ENCODE peak calls at places on chromosomes 16 and 17, in seven cellular contexts. E, Q, A, M, Y, X and H are unnamed samples.

GRCh38 chr17:66347661-66348604 is 45.5 kb downstream of the PRKCA start:
- DNase-seq in Q (no peak), E (no peak), M (no peak), Y (no peak), X (no peak), A (no peak), H (no peak)

GRCh38 chr17:27293359-27293897 is 486 bp upstream of the WSB1 start:
- DNase-seq in E (peak), Q (no peak), Y (no peak), M (peak), A (no peak), X (no peak), H (no peak)

GRCh38 chr16:3065069-3065741 is at the start of gene IL32:
- DNase-seq in E (peak), Y (no peak), X (no peak), A (no peak), Q (no peak), M (peak), H (peak)

GRCh38 chr17:21370430-21370829 is 5.7 kb upstream of the KCNJ12 start:
- DNase-seq in E (no peak), Q (no peak), M (no peak), Y (no peak), A (no peak), X (peak), H (no peak)

GRCh38 chr16:83269541-83269940 is 538.2 kb upstream of the HSBP1 start:
- DNase-seq in Y (no peak), X (no peak), Q (no peak), A (no peak), E (no peak), M (no peak), H (no peak)

GRCh38 chr17:52828621-52829020 is 670.1 kb upstream of the CA10 start:
- DNase-seq in M (no peak), Y (peak), Q (no peak), X (no peak), A (no peak), E (no peak), H (no peak)

GRCh38 chr16:555528-556478 is 4.4 kb upstream of the PRR35 start:
- DNase-seq in Y (no peak), X (no peak), M (no peak), Q (no peak), E (no peak), A (no peak), H (no peak)

GRCh38 chr17:68355093-68355492 is 63.8 kb downstream of the ARSG start:
- DNase-seq in X (no peak), A (no peak), M (no peak), Y (no peak), Q (no peak), E (no peak), H (no peak)

GRCh38 chr16:71916397-71916920 is 21.1 kb downstream of the IST1 start:
- DNase-seq in X (no peak), M (no peak), A (no peak), E (no peak), Y (no peak), Q (no peak), H (no peak)

GRCh38 chr17:75003070-75003956 is 9.2 kb upstream of the MRPL58 start:
- DNase-seq in A (no peak), X (no peak), Y (no peak), E (no peak), M (no peak), Q (no peak), H (no peak)

GRCh38 chr17:19743101-19744100 is 4.7 kb downstream of the ALDH3A1 start:
- DNase-seq in X (no peak), M (no peak), Y (no peak), Q (no peak), A (no peak), E (no peak), H (no peak)

GRCh38 chr17:21098934-21099687 is 27.7 kb upstream of the DHRS7B start:
- DNase-seq in Y (peak), M (peak), Q (peak), X (peak), A (peak), E (peak), H (peak)

GRCh38 chr16:66044616-66045015 is 321.9 kb upstream of the CDH5 start:
- DNase-seq in Q (no peak), E (no peak), Y (no peak), X (no peak), M (no peak), A (no peak), H (no peak)

GRCh38 chr17:67156269-67157199 is 88.5 kb downstream of the HELZ start:
- DNase-seq in Y (no peak), M (no peak), Q (no peak), A (no peak), E (no peak), X (no peak), H (no peak)

GRCh38 chr17:13792314-13792713 is 190.6 kb upstream of the HS3ST3A1 start:
- DNase-seq in Y (no peak), A (no peak), M (no peak), Q (no peak), E (no peak), X (no peak), H (no peak)

GRCh38 chr17:38352245-38353083 is 820 bp downstream of the SOCS7 start:
- DNase-seq in E (peak), Y (no peak), M (peak), A (no peak), Q (peak), X (peak), H (peak)

GRCh38 chr16:54812229-54812628 is 118.4 kb upstream of the IRX5 start:
- DNase-seq in A (no peak), Y (no peak), E (no peak), Q (no peak), M (no peak), X (no peak), H (no peak)

GRCh38 chr16:72195609-72196008 is 23.7 kb upstream of the PMFBP1 start:
- DNase-seq in Q (no peak), Y (no peak), E (no peak), X (peak), M (no peak), A (no peak), H (no peak)

GRCh38 chr16:67404740-67405226 is 11.5 kb upstream of the TPPP3 start:
- DNase-seq in Q (no peak), M (no peak), X (no peak), E (no peak), A (no peak), Y (no peak), H (no peak)

GRCh38 chr16:49194499-49195260 is 87.0 kb downstream of the CBLN1 start:
- DNase-seq in A (no peak), Q (no peak), M (no peak), Y (no peak), E (no peak), X (no peak), H (no peak)